ENCODE peak calls at places on chromosome 10, in nine cellular contexts. One of them, this sample, is unnamed.
A peak's percentile ranks its signal among the peaks of the same experiment; 100 is the strongest.

GRCh38 chr10:97020452-97021400 is 165.0 kb downstream of the SLIT1 start:
- DNase-seq in NCI-H1436: no peak
- DNase-seq in CD8-positive, alpha-beta memory T cell: no peak
- DNase-seq in stimulated activated CD8-positive, alpha-beta memory T cell treated with anti-CD3 and anti-CD28 coated beads, Interleukin-4, amount 100 ng/mL, for 1 hour: no peak
- DNase-seq in posterior cingulate gyrus: peak; percentile 86
- DNase-seq in AG09309: no peak
- DNase-seq in NCI-H774: no peak
- DNase-seq in NCI-H2029 treated with DMSO at 0.1 percent for 48 hours: no peak
- DNase-seq in GM23338: no peak
- DNase-seq in this sample: no peak

GRCh38 chr10:3126741-3127342 is 45.7 kb downstream of the PITRM1 start:
- DNase-seq in NCI-H1436: peak; percentile 94
- DNase-seq in CD8-positive, alpha-beta memory T cell: no peak
- DNase-seq in stimulated activated CD8-positive, alpha-beta memory T cell treated with anti-CD3 and anti-CD28 coated beads, Interleukin-4, amount 100 ng/mL, for 1 hour: no peak
- DNase-seq in posterior cingulate gyrus: no peak
- DNase-seq in AG09309: no peak
- DNase-seq in NCI-H774: peak; percentile 85
- DNase-seq in NCI-H2029 treated with DMSO at 0.1 percent for 48 hours: peak; percentile 49
- DNase-seq in GM23338: no peak
- DNase-seq in this sample: no peak

GRCh38 chr10:24897326-24897926 is 55.0 kb downstream of the PRTFDC1 start:
- DNase-seq in NCI-H1436: no peak
- DNase-seq in CD8-positive, alpha-beta memory T cell: no peak
- DNase-seq in stimulated activated CD8-positive, alpha-beta memory T cell treated with anti-CD3 and anti-CD28 coated beads, Interleukin-4, amount 100 ng/mL, for 1 hour: no peak
- DNase-seq in posterior cingulate gyrus: no peak
- DNase-seq in AG09309: no peak
- DNase-seq in NCI-H774: no peak
- DNase-seq in NCI-H2029 treated with DMSO at 0.1 percent for 48 hours: no peak
- DNase-seq in GM23338: no peak
- DNase-seq in this sample: no peak

GRCh38 chr10:124703778-124704427 is 40.3 kb downstream of the FAM53B start:
- DNase-seq in NCI-H1436: no peak
- DNase-seq in CD8-positive, alpha-beta memory T cell: no peak
- DNase-seq in stimulated activated CD8-positive, alpha-beta memory T cell treated with anti-CD3 and anti-CD28 coated beads, Interleukin-4, amount 100 ng/mL, for 1 hour: no peak
- DNase-seq in posterior cingulate gyrus: peak; percentile 88
- DNase-seq in AG09309: no peak
- DNase-seq in NCI-H774: no peak
- DNase-seq in NCI-H2029 treated with DMSO at 0.1 percent for 48 hours: peak; percentile 31
- DNase-seq in GM23338: no peak
- DNase-seq in this sample: no peak

GRCh38 chr10:33803248-33803647 is 468.8 kb upstream of the NRP1 start:
- DNase-seq in NCI-H1436: no peak
- DNase-seq in CD8-positive, alpha-beta memory T cell: no peak
- DNase-seq in stimulated activated CD8-positive, alpha-beta memory T cell treated with anti-CD3 and anti-CD28 coated beads, Interleukin-4, amount 100 ng/mL, for 1 hour: no peak
- DNase-seq in posterior cingulate gyrus: no peak
- DNase-seq in AG09309: no peak
- DNase-seq in NCI-H774: no peak
- DNase-seq in NCI-H2029 treated with DMSO at 0.1 percent for 48 hours: no peak
- DNase-seq in GM23338: no peak
- DNase-seq in this sample: no peak

GRCh38 chr10:46550795-46551700 is 5.4 kb downstream of the GPRIN2 start:
- DNase-seq in NCI-H1436: no peak
- DNase-seq in CD8-positive, alpha-beta memory T cell: no peak
- DNase-seq in stimulated activated CD8-positive, alpha-beta memory T cell treated with anti-CD3 and anti-CD28 coated beads, Interleukin-4, amount 100 ng/mL, for 1 hour: no peak
- DNase-seq in posterior cingulate gyrus: no peak
- DNase-seq in AG09309: no peak
- DNase-seq in NCI-H774: no peak
- DNase-seq in NCI-H2029 treated with DMSO at 0.1 percent for 48 hours: no peak
- DNase-seq in GM23338: no peak
- DNase-seq in this sample: no peak

GRCh38 chr10:21526952-21527633 is 1.6 kb upstream of the SKIDA1 start:
- DNase-seq in NCI-H1436: no peak
- DNase-seq in CD8-positive, alpha-beta memory T cell: peak; percentile 43
- DNase-seq in stimulated activated CD8-positive, alpha-beta memory T cell treated with anti-CD3 and anti-CD28 coated beads, Interleukin-4, amount 100 ng/mL, for 1 hour: no peak
- DNase-seq in posterior cingulate gyrus: peak; percentile 88
- DNase-seq in AG09309: no peak
- DNase-seq in NCI-H774: peak; percentile 56
- DNase-seq in NCI-H2029 treated with DMSO at 0.1 percent for 48 hours: peak; percentile 40
- DNase-seq in GM23338: peak; percentile 82
- DNase-seq in this sample: no peak

GRCh38 chr10:101749511-101750016 is 26.4 kb downstream of the FGF8 start:
- DNase-seq in NCI-H1436: no peak
- DNase-seq in CD8-positive, alpha-beta memory T cell: no peak
- DNase-seq in stimulated activated CD8-positive, alpha-beta memory T cell treated with anti-CD3 and anti-CD28 coated beads, Interleukin-4, amount 100 ng/mL, for 1 hour: no peak
- DNase-seq in posterior cingulate gyrus: no peak
- DNase-seq in AG09309: no peak
- DNase-seq in NCI-H774: no peak
- DNase-seq in NCI-H2029 treated with DMSO at 0.1 percent for 48 hours: no peak
- DNase-seq in GM23338: peak; percentile 20
- DNase-seq in this sample: no peak

GRCh38 chr10:93070378-93071176 is 3.1 kb upstream of the CYP26A1 start:
- DNase-seq in NCI-H1436: no peak
- DNase-seq in CD8-positive, alpha-beta memory T cell: no peak
- DNase-seq in stimulated activated CD8-positive, alpha-beta memory T cell treated with anti-CD3 and anti-CD28 coated beads, Interleukin-4, amount 100 ng/mL, for 1 hour: no peak
- DNase-seq in posterior cingulate gyrus: no peak
- DNase-seq in AG09309: no peak
- DNase-seq in NCI-H774: no peak
- DNase-seq in NCI-H2029 treated with DMSO at 0.1 percent for 48 hours: no peak
- DNase-seq in GM23338: no peak
- DNase-seq in this sample: no peak

GRCh38 chr10:70891636-70892035 is 3.3 kb upstream of the PCBD1 start:
- DNase-seq in NCI-H1436: no peak
- DNase-seq in CD8-positive, alpha-beta memory T cell: no peak
- DNase-seq in stimulated activated CD8-positive, alpha-beta memory T cell treated with anti-CD3 and anti-CD28 coated beads, Interleukin-4, amount 100 ng/mL, for 1 hour: no peak
- DNase-seq in posterior cingulate gyrus: no peak
- DNase-seq in AG09309: no peak
- DNase-seq in NCI-H774: no peak
- DNase-seq in NCI-H2029 treated with DMSO at 0.1 percent for 48 hours: no peak
- DNase-seq in GM23338: peak; percentile 28
- DNase-seq in this sample: no peak

GRCh38 chr10:12631787-12632562 is 282.6 kb downstream of the CAMK1D start:
- DNase-seq in NCI-H1436: no peak
- DNase-seq in CD8-positive, alpha-beta memory T cell: no peak
- DNase-seq in stimulated activated CD8-positive, alpha-beta memory T cell treated with anti-CD3 and anti-CD28 coated beads, Interleukin-4, amount 100 ng/mL, for 1 hour: no peak
- DNase-seq in posterior cingulate gyrus: no peak
- DNase-seq in AG09309: no peak
- DNase-seq in NCI-H774: peak; percentile 70
- DNase-seq in NCI-H2029 treated with DMSO at 0.1 percent for 48 hours: peak; percentile 47
- DNase-seq in GM23338: no peak
- DNase-seq in this sample: no peak

GRCh38 chr10:73744690-73744994 is 470 bp downstream of the SEC24C start:
- DNase-seq in NCI-H1436: no peak
- DNase-seq in CD8-positive, alpha-beta memory T cell: peak; percentile 50
- DNase-seq in stimulated activated CD8-positive, alpha-beta memory T cell treated with anti-CD3 and anti-CD28 coated beads, Interleukin-4, amount 100 ng/mL, for 1 hour: no peak
- DNase-seq in posterior cingulate gyrus: no peak
- DNase-seq in AG09309: no peak
- DNase-seq in NCI-H774: peak; percentile 31
- DNase-seq in NCI-H2029 treated with DMSO at 0.1 percent for 48 hours: no peak
- DNase-seq in GM23338: peak; percentile 85
- DNase-seq in this sample: no peak

GRCh38 chr10:121608669-121609190 is 10.5 kb upstream of the FGFR2 start:
- DNase-seq in NCI-H1436: peak; percentile 42
- DNase-seq in CD8-positive, alpha-beta memory T cell: no peak
- DNase-seq in stimulated activated CD8-positive, alpha-beta memory T cell treated with anti-CD3 and anti-CD28 coated beads, Interleukin-4, amount 100 ng/mL, for 1 hour: no peak
- DNase-seq in posterior cingulate gyrus: peak; percentile 79
- DNase-seq in AG09309: no peak
- DNase-seq in NCI-H774: peak; percentile 21
- DNase-seq in NCI-H2029 treated with DMSO at 0.1 percent for 48 hours: no peak
- DNase-seq in GM23338: peak; percentile 84
- DNase-seq in this sample: no peak

GRCh38 chr10:53808677-53809076 is 992.4 kb downstream of the PCDH15 start:
- DNase-seq in NCI-H1436: no peak
- DNase-seq in CD8-positive, alpha-beta memory T cell: no peak
- DNase-seq in stimulated activated CD8-positive, alpha-beta memory T cell treated with anti-CD3 and anti-CD28 coated beads, Interleukin-4, amount 100 ng/mL, for 1 hour: no peak
- DNase-seq in posterior cingulate gyrus: no peak
- DNase-seq in AG09309: no peak
- DNase-seq in NCI-H774: no peak
- DNase-seq in NCI-H2029 treated with DMSO at 0.1 percent for 48 hours: no peak
- DNase-seq in GM23338: peak; percentile 42
- DNase-seq in this sample: no peak

GRCh38 chr10:110005716-110006115 is 2.1 kb upstream of the ADD3 start:
- DNase-seq in NCI-H1436: peak; percentile 43
- DNase-seq in CD8-positive, alpha-beta memory T cell: no peak
- DNase-seq in stimulated activated CD8-positive, alpha-beta memory T cell treated with anti-CD3 and anti-CD28 coated beads, Interleukin-4, amount 100 ng/mL, for 1 hour: no peak
- DNase-seq in posterior cingulate gyrus: peak; percentile 82
- DNase-seq in AG09309: peak; percentile 79
- DNase-seq in NCI-H774: no peak
- DNase-seq in NCI-H2029 treated with DMSO at 0.1 percent for 48 hours: no peak
- DNase-seq in GM23338: peak; percentile 52
- DNase-seq in this sample: peak; percentile 73

GRCh38 chr10:5666324-5667220 is at the start of gene ASB13:
- DNase-seq in NCI-H1436: peak; percentile 22
- DNase-seq in CD8-positive, alpha-beta memory T cell: peak; percentile 18
- DNase-seq in stimulated activated CD8-positive, alpha-beta memory T cell treated with anti-CD3 and anti-CD28 coated beads, Interleukin-4, amount 100 ng/mL, for 1 hour: no peak
- DNase-seq in posterior cingulate gyrus: peak; percentile 91
- DNase-seq in AG09309: no peak
- DNase-seq in NCI-H774: peak; percentile 20
- DNase-seq in NCI-H2029 treated with DMSO at 0.1 percent for 48 hours: no peak
- DNase-seq in GM23338: peak; percentile 87
- DNase-seq in this sample: no peak

GRCh38 chr10:85124592-85124991 is 796.2 kb downstream of the CCSER2 start:
- DNase-seq in NCI-H1436: no peak
- DNase-seq in CD8-positive, alpha-beta memory T cell: no peak
- DNase-seq in stimulated activated CD8-positive, alpha-beta memory T cell treated with anti-CD3 and anti-CD28 coated beads, Interleukin-4, amount 100 ng/mL, for 1 hour: no peak
- DNase-seq in posterior cingulate gyrus: peak; percentile 71
- DNase-seq in AG09309: no peak
- DNase-seq in NCI-H774: no peak
- DNase-seq in NCI-H2029 treated with DMSO at 0.1 percent for 48 hours: no peak
- DNase-seq in GM23338: no peak
- DNase-seq in this sample: no peak

GRCh38 chr10:93437000-93437945 is 44.9 kb downstream of the MYOF start:
- DNase-seq in NCI-H1436: no peak
- DNase-seq in CD8-positive, alpha-beta memory T cell: no peak
- DNase-seq in stimulated activated CD8-positive, alpha-beta memory T cell treated with anti-CD3 and anti-CD28 coated beads, Interleukin-4, amount 100 ng/mL, for 1 hour: no peak
- DNase-seq in posterior cingulate gyrus: no peak
- DNase-seq in AG09309: peak; percentile 97
- DNase-seq in NCI-H774: no peak
- DNase-seq in NCI-H2029 treated with DMSO at 0.1 percent for 48 hours: no peak
- DNase-seq in GM23338: peak; percentile 81
- DNase-seq in this sample: peak; percentile 99

GRCh38 chr10:96708456-96708855 is 11.9 kb downstream of the PIK3AP1 start:
- DNase-seq in NCI-H1436: no peak
- DNase-seq in CD8-positive, alpha-beta memory T cell: no peak
- DNase-seq in stimulated activated CD8-positive, alpha-beta memory T cell treated with anti-CD3 and anti-CD28 coated beads, Interleukin-4, amount 100 ng/mL, for 1 hour: no peak
- DNase-seq in posterior cingulate gyrus: no peak
- DNase-seq in AG09309: no peak
- DNase-seq in NCI-H774: no peak
- DNase-seq in NCI-H2029 treated with DMSO at 0.1 percent for 48 hours: no peak
- DNase-seq in GM23338: no peak
- DNase-seq in this sample: no peak

GRCh38 chr10:45596556-45596955 is 76.0 kb downstream of the ZFAND4 start:
- DNase-seq in NCI-H1436: no peak
- DNase-seq in CD8-positive, alpha-beta memory T cell: no peak
- DNase-seq in stimulated activated CD8-positive, alpha-beta memory T cell treated with anti-CD3 and anti-CD28 coated beads, Interleukin-4, amount 100 ng/mL, for 1 hour: no peak
- DNase-seq in posterior cingulate gyrus: no peak
- DNase-seq in AG09309: no peak
- DNase-seq in NCI-H774: no peak
- DNase-seq in NCI-H2029 treated with DMSO at 0.1 percent for 48 hours: no peak
- DNase-seq in GM23338: no peak
- DNase-seq in this sample: no peak

GRCh38 chr10:94133239-94133638 is 139.5 kb downstream of the PLCE1 start:
- DNase-seq in NCI-H1436: no peak
- DNase-seq in CD8-positive, alpha-beta memory T cell: no peak
- DNase-seq in stimulated activated CD8-positive, alpha-beta memory T cell treated with anti-CD3 and anti-CD28 coated beads, Interleukin-4, amount 100 ng/mL, for 1 hour: no peak
- DNase-seq in posterior cingulate gyrus: no peak
- DNase-seq in AG09309: no peak
- DNase-seq in NCI-H774: no peak
- DNase-seq in NCI-H2029 treated with DMSO at 0.1 percent for 48 hours: no peak
- DNase-seq in GM23338: no peak
- DNase-seq in this sample: no peak

GRCh38 chr10:72087969-72088878 is at the start of gene SPOCK2:
- DNase-seq in NCI-H1436: peak; percentile 18
- DNase-seq in CD8-positive, alpha-beta memory T cell: peak; percentile 76
- DNase-seq in stimulated activated CD8-positive, alpha-beta memory T cell treated with anti-CD3 and anti-CD28 coated beads, Interleukin-4, amount 100 ng/mL, for 1 hour: no peak
- DNase-seq in posterior cingulate gyrus: peak; percentile 86
- DNase-seq in AG09309: no peak
- DNase-seq in NCI-H774: no peak
- DNase-seq in NCI-H2029 treated with DMSO at 0.1 percent for 48 hours: no peak
- DNase-seq in GM23338: peak; percentile 64
- DNase-seq in this sample: no peak

GRCh38 chr10:104557966-104558365 is 83.1 kb upstream of the SORCS3 start:
- DNase-seq in NCI-H1436: no peak
- DNase-seq in CD8-positive, alpha-beta memory T cell: no peak
- DNase-seq in stimulated activated CD8-positive, alpha-beta memory T cell treated with anti-CD3 and anti-CD28 coated beads, Interleukin-4, amount 100 ng/mL, for 1 hour: no peak
- DNase-seq in posterior cingulate gyrus: no peak
- DNase-seq in AG09309: no peak
- DNase-seq in NCI-H774: no peak
- DNase-seq in NCI-H2029 treated with DMSO at 0.1 percent for 48 hours: no peak
- DNase-seq in GM23338: no peak
- DNase-seq in this sample: no peak

GRCh38 chr10:95536017-95536416 is 25.2 kb downstream of the SORBS1 start:
- DNase-seq in NCI-H1436: no peak
- DNase-seq in CD8-positive, alpha-beta memory T cell: no peak
- DNase-seq in stimulated activated CD8-positive, alpha-beta memory T cell treated with anti-CD3 and anti-CD28 coated beads, Interleukin-4, amount 100 ng/mL, for 1 hour: no peak
- DNase-seq in posterior cingulate gyrus: no peak
- DNase-seq in AG09309: no peak
- DNase-seq in NCI-H774: no peak
- DNase-seq in NCI-H2029 treated with DMSO at 0.1 percent for 48 hours: no peak
- DNase-seq in GM23338: no peak
- DNase-seq in this sample: no peak

GRCh38 chr10:109982123-109982522 is 25.7 kb upstream of the ADD3 start:
- DNase-seq in NCI-H1436: no peak
- DNase-seq in CD8-positive, alpha-beta memory T cell: no peak
- DNase-seq in stimulated activated CD8-positive, alpha-beta memory T cell treated with anti-CD3 and anti-CD28 coated beads, Interleukin-4, amount 100 ng/mL, for 1 hour: no peak
- DNase-seq in posterior cingulate gyrus: no peak
- DNase-seq in AG09309: no peak
- DNase-seq in NCI-H774: no peak
- DNase-seq in NCI-H2029 treated with DMSO at 0.1 percent for 48 hours: no peak
- DNase-seq in GM23338: no peak
- DNase-seq in this sample: no peak

GRCh38 chr10:71921319-71922027 is 42.7 kb upstream of the CHST3 start:
- DNase-seq in NCI-H1436: peak; percentile 1
- DNase-seq in CD8-positive, alpha-beta memory T cell: no peak
- DNase-seq in stimulated activated CD8-positive, alpha-beta memory T cell treated with anti-CD3 and anti-CD28 coated beads, Interleukin-4, amount 100 ng/mL, for 1 hour: no peak
- DNase-seq in posterior cingulate gyrus: peak; percentile 89
- DNase-seq in AG09309: no peak
- DNase-seq in NCI-H774: no peak
- DNase-seq in NCI-H2029 treated with DMSO at 0.1 percent for 48 hours: no peak
- DNase-seq in GM23338: no peak
- DNase-seq in this sample: no peak

GRCh38 chr10:48194830-48195229 is 79.7 kb downstream of the FRMPD2 start:
- DNase-seq in NCI-H1436: no peak
- DNase-seq in CD8-positive, alpha-beta memory T cell: no peak
- DNase-seq in stimulated activated CD8-positive, alpha-beta memory T cell treated with anti-CD3 and anti-CD28 coated beads, Interleukin-4, amount 100 ng/mL, for 1 hour: no peak
- DNase-seq in posterior cingulate gyrus: no peak
- DNase-seq in AG09309: no peak
- DNase-seq in NCI-H774: no peak
- DNase-seq in NCI-H2029 treated with DMSO at 0.1 percent for 48 hours: no peak
- DNase-seq in GM23338: no peak
- DNase-seq in this sample: no peak

GRCh38 chr10:5559642-5560141 is 34.9 kb downstream of the CALML3 start:
- DNase-seq in NCI-H1436: no peak
- DNase-seq in CD8-positive, alpha-beta memory T cell: no peak
- DNase-seq in stimulated activated CD8-positive, alpha-beta memory T cell treated with anti-CD3 and anti-CD28 coated beads, Interleukin-4, amount 100 ng/mL, for 1 hour: no peak
- DNase-seq in posterior cingulate gyrus: no peak
- DNase-seq in AG09309: no peak
- DNase-seq in NCI-H774: no peak
- DNase-seq in NCI-H2029 treated with DMSO at 0.1 percent for 48 hours: no peak
- DNase-seq in GM23338: no peak
- DNase-seq in this sample: peak; percentile 62

GRCh38 chr10:113854757-113855626 is 531 bp downstream of the NHLRC2 start:
- DNase-seq in NCI-H1436: peak; percentile 48
- DNase-seq in CD8-positive, alpha-beta memory T cell: peak; percentile 35
- DNase-seq in stimulated activated CD8-positive, alpha-beta memory T cell treated with anti-CD3 and anti-CD28 coated beads, Interleukin-4, amount 100 ng/mL, for 1 hour: no peak
- DNase-seq in posterior cingulate gyrus: peak; percentile 75
- DNase-seq in AG09309: no peak
- DNase-seq in NCI-H774: no peak
- DNase-seq in NCI-H2029 treated with DMSO at 0.1 percent for 48 hours: no peak
- DNase-seq in GM23338: peak; percentile 53
- DNase-seq in this sample: no peak

GRCh38 chr10:130769146-130770017 is 542.1 kb downstream of the TCERG1L start:
- DNase-seq in NCI-H1436: no peak
- DNase-seq in CD8-positive, alpha-beta memory T cell: no peak
- DNase-seq in stimulated activated CD8-positive, alpha-beta memory T cell treated with anti-CD3 and anti-CD28 coated beads, Interleukin-4, amount 100 ng/mL, for 1 hour: no peak
- DNase-seq in posterior cingulate gyrus: peak; percentile 56
- DNase-seq in AG09309: no peak
- DNase-seq in NCI-H774: no peak
- DNase-seq in NCI-H2029 treated with DMSO at 0.1 percent for 48 hours: no peak
- DNase-seq in GM23338: no peak
- DNase-seq in this sample: no peak